ENCODE peak calls at places on chromosomes 12 and 14, in four cellular contexts. One of them, this sample, is unnamed.

GRCh38 chr14:58817846-58818245 is 180.1 kb downstream of the DACT1 start:
- DNase-seq in OCI-LY7: no peak
- DNase-seq in body of pancreas: no peak
- DNase-seq in heart right ventricle: no peak
- DNase-seq in this sample: no peak

GRCh38 chr12:128474916-128475315 is 207.9 kb downstream of the TMEM132C start:
- DNase-seq in OCI-LY7: no peak
- DNase-seq in body of pancreas: no peak
- DNase-seq in heart right ventricle: no peak
- DNase-seq in this sample: no peak

GRCh38 chr14:101958418-101959185 is 5.8 kb upstream of the DYNC1H1 start:
- DNase-seq in OCI-LY7: no peak
- DNase-seq in body of pancreas: no peak
- DNase-seq in heart right ventricle: no peak
- DNase-seq in this sample: no peak

GRCh38 chr14:59161571-59162175 is 26.8 kb upstream of the DAAM1 start:
- DNase-seq in OCI-LY7: no peak
- DNase-seq in body of pancreas: no peak
- DNase-seq in heart right ventricle: no peak
- DNase-seq in this sample: no peak

GRCh38 chr12:100359822-100360221 is 2.9 kb downstream of the SLC17A8 start:
- DNase-seq in OCI-LY7: no peak
- DNase-seq in body of pancreas: no peak
- DNase-seq in heart right ventricle: no peak
- DNase-seq in this sample: no peak

GRCh38 chr12:85468356-85469157 is 188.5 kb downstream of the ALX1 start:
- DNase-seq in OCI-LY7: peak; percentile 50
- DNase-seq in body of pancreas: peak; percentile 54
- DNase-seq in heart right ventricle: peak; percentile 12
- DNase-seq in this sample: peak; percentile 8

GRCh38 chr14:56422703-56423213 is 156.8 kb upstream of the TMEM260 start:
- DNase-seq in OCI-LY7: peak; percentile 27
- DNase-seq in body of pancreas: peak; percentile 90
- DNase-seq in heart right ventricle: peak; percentile 61
- DNase-seq in this sample: peak; percentile 62

GRCh38 chr12:6045438-6045837 is 79.0 kb downstream of the VWF start:
- DNase-seq in OCI-LY7: no peak
- DNase-seq in body of pancreas: no peak
- DNase-seq in heart right ventricle: no peak
- DNase-seq in this sample: no peak

GRCh38 chr12:69732088-69732487 is 6.6 kb upstream of the RAB3IP start:
- DNase-seq in OCI-LY7: no peak
- DNase-seq in body of pancreas: no peak
- DNase-seq in heart right ventricle: no peak
- DNase-seq in this sample: no peak

GRCh38 chr12:111980598-111980997 is 32.4 kb downstream of the TMEM116 start:
- DNase-seq in OCI-LY7: no peak
- DNase-seq in body of pancreas: no peak
- DNase-seq in heart right ventricle: no peak
- DNase-seq in this sample: no peak

GRCh38 chr12:24944598-24944975 is 4.3 kb downstream of the BCAT1 start:
- DNase-seq in OCI-LY7: no peak
- DNase-seq in body of pancreas: no peak
- DNase-seq in heart right ventricle: no peak
- DNase-seq in this sample: no peak
- H3K4me1 ChIP-seq in OCI-LY7: peaks cover 27% of the 10 kb centered on the region
- H3K4me1 ChIP-seq in body of pancreas: peaks cover 62% of the 10 kb centered on the region
- H3K4me1 ChIP-seq in heart right ventricle: peaks cover 7% of the 10 kb centered on the region
- H3K4me1 ChIP-seq in this sample: peaks cover 43% of the 10 kb centered on the region

GRCh38 chr12:109737111-109737510 is 23.5 kb downstream of the FAM222A start:
- DNase-seq in OCI-LY7: no peak
- DNase-seq in body of pancreas: peak; percentile 11
- DNase-seq in heart right ventricle: no peak
- DNase-seq in this sample: no peak
- H3K4me1 ChIP-seq in OCI-LY7: no peaks in the 10 kb centered on the region
- H3K4me1 ChIP-seq in body of pancreas: peaks cover 68% of the 10 kb centered on the region
- H3K4me1 ChIP-seq in heart right ventricle: peaks cover 5% of the 10 kb centered on the region
- H3K4me1 ChIP-seq in this sample: no peaks in the 10 kb centered on the region

DNA sequence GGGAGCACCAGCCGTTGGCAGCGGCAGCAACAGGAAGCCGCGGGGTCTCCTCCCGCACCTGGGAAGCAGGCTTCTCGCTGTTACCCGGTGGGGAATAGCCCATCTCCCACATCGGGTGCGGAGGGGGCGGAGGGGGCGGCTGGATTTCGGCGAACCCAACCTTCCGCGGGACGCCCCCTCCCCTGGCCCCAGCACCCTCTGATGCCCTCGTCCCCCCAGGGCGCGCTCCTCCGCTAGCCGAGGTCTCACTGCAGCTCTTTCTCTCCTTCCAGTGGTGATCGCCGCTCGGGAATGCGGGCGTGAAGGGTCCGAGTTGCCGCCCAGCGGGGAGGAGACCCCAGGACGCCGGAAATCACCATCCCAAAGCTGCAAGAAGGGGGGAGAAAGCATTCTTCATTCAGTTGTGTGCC is 301 bp downstream of the SAMD4A start:
- DNase-seq in OCI-LY7: no peak
- DNase-seq in body of pancreas: no peak
- DNase-seq in heart right ventricle: peak; percentile 29
- DNase-seq in this sample: no peak
- H3K4me1 ChIP-seq in OCI-LY7: peaks cover 33% of the 10 kb centered on the region
- H3K4me1 ChIP-seq in body of pancreas: peaks cover 19% of the 10 kb centered on the region
- H3K4me1 ChIP-seq in heart right ventricle: peaks cover 36% of the 10 kb centered on the region
- H3K4me1 ChIP-seq in this sample: peaks cover 34% of the 10 kb centered on the region

GRCh38 chr14:105215602-105216001 is 32.7 kb upstream of the BTBD6 start:
- DNase-seq in OCI-LY7: no peak
- DNase-seq in body of pancreas: no peak
- DNase-seq in heart right ventricle: no peak
- DNase-seq in this sample: no peak

GRCh38 chr14:105212541-105213305 is 31.6 kb upstream of the NUDT14 start:
- DNase-seq in OCI-LY7: no peak
- DNase-seq in body of pancreas: no peak
- DNase-seq in heart right ventricle: no peak
- DNase-seq in this sample: no peak

GRCh38 chr14:105216490-105217247 is 31.7 kb upstream of the BTBD6 start:
- DNase-seq in OCI-LY7: no peak
- DNase-seq in body of pancreas: no peak
- DNase-seq in heart right ventricle: no peak
- DNase-seq in this sample: no peak

GRCh38 chr14:105213396-105213795 is 32.3 kb upstream of the NUDT14 start:
- DNase-seq in OCI-LY7: no peak
- DNase-seq in body of pancreas: no peak
- DNase-seq in heart right ventricle: no peak
- DNase-seq in this sample: no peak

DNA sequence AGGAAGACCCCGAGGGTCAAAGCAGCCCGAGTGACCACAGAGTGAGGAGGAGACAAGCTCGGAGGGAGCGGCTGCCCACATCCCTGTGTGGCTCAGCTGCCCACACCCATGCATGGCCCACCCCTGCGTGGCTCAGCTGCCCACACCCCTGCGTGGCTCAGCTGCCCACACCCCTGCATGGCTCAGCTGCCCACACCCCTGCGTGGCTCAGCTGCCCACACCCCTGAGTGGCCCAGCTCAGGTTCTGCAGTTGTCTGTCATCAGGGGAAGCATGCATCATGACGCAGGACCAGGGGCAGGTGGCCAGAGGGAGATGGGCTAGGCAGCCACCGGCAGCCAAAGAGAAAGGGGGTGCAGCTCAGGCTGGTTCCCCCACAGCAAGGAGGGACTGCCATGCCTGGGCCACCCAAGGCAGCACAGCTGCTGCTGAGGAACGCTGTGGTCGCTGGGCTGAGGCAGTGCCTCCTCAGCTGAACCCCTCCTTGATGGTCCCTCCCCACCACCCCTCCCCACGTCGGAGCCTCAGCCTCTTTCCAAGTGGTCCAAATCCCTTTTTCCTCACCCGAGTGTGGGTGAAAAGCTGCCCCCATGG is 33.3 kb upstream of the NUDT14 start:
- DNase-seq in OCI-LY7: no peak
- DNase-seq in body of pancreas: no peak
- DNase-seq in heart right ventricle: no peak
- DNase-seq in this sample: no peak
- H3K4me1 ChIP-seq in OCI-LY7: no peaks in the 10 kb centered on the region
- H3K4me1 ChIP-seq in body of pancreas: no peaks in the 10 kb centered on the region
- H3K4me1 ChIP-seq in heart right ventricle: no peaks in the 10 kb centered on the region
- H3K4me1 ChIP-seq in this sample: no peaks in the 10 kb centered on the region

DNA sequence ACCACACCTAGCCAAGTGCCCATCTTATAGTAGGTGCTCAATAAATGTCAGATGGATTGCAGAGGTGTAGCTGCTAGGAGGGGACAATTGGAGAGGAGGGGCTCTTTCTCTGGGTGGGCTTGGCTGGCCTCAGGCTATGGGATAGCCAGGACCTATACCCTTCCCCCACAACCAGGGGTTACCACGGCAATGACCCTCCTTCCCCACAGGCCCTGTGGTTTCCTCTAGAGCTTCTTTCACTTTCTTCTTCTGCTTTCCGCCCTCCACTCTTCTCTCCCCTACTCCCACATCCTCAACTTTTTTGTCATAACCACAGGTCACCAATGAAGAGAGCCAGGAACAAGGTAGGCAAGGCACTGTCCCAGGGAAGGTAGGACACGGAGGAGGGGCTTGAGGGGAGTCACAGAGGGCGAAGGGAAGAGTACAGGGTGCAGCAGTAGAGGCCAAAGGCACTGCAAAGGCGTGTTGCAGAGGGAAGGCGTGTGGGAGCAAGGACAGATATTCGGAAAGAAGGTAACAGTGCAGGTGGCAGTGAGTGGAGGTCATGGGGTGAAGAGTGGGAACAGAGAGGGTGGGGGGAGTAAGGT is 1.9 kb upstream of the ITGB7 start:
- DNase-seq in OCI-LY7: peak; percentile 51
- DNase-seq in body of pancreas: no peak
- DNase-seq in heart right ventricle: no peak
- DNase-seq in this sample: peak; percentile 57
- H3K4me1 ChIP-seq in OCI-LY7: peaks cover 74% of the 10 kb centered on the region
- H3K4me1 ChIP-seq in body of pancreas: peaks cover 8% of the 10 kb centered on the region
- H3K4me1 ChIP-seq in heart right ventricle: peaks cover 12% of the 10 kb centered on the region
- H3K4me1 ChIP-seq in this sample: peaks cover 14% of the 10 kb centered on the region

GRCh38 chr12:113476093-113476986 is 4.7 kb upstream of the LHX5 start:
- DNase-seq in OCI-LY7: no peak
- DNase-seq in body of pancreas: no peak
- DNase-seq in heart right ventricle: no peak
- DNase-seq in this sample: no peak

GRCh38 chr12:113477171-113477841 is 5.6 kb upstream of the LHX5 start:
- DNase-seq in OCI-LY7: no peak
- DNase-seq in body of pancreas: no peak
- DNase-seq in heart right ventricle: no peak
- DNase-seq in this sample: no peak

GRCh38 chr12:113474635-113475436 is 3.2 kb upstream of the LHX5 start:
- DNase-seq in OCI-LY7: no peak
- DNase-seq in body of pancreas: no peak
- DNase-seq in heart right ventricle: no peak
- DNase-seq in this sample: no peak

GRCh38 chr12:113473942-113474341 is 2.3 kb upstream of the LHX5 start:
- DNase-seq in OCI-LY7: no peak
- DNase-seq in body of pancreas: no peak
- DNase-seq in heart right ventricle: no peak
- DNase-seq in this sample: no peak

GRCh38 chr12:113475451-113476085 is 3.9 kb upstream of the LHX5 start:
- DNase-seq in OCI-LY7: no peak
- DNase-seq in body of pancreas: no peak
- DNase-seq in heart right ventricle: no peak
- DNase-seq in this sample: no peak
- H3K4me1 ChIP-seq in OCI-LY7: no peaks in the 10 kb centered on the region
- H3K4me1 ChIP-seq in body of pancreas: no peaks in the 10 kb centered on the region
- H3K4me1 ChIP-seq in heart right ventricle: no peaks in the 10 kb centered on the region
- H3K4me1 ChIP-seq in this sample: no peaks in the 10 kb centered on the region

DNA sequence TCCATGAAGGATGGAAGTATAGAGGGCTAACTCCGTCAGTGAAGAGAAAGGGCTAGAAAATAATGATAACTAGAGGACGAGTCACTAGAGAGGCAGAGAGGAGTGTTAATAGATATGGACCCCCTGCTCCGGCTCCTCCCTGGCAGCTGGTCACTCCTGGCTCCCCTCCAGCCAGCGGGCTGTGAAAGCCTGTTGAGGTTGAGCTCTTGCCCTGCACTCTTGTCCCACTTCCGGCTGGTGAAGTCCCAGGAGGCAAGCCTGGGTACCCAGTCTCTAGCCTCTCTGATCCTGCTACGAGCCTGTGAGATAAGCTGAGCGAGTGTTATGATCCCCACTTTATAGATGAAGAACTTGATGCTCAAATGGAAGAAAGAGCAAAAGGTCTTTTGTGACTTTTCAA is 90.3 kb downstream of the RFX4 start:
- DNase-seq in OCI-LY7: no peak
- DNase-seq in body of pancreas: no peak
- DNase-seq in heart right ventricle: no peak
- DNase-seq in this sample: no peak
- H3K4me1 ChIP-seq in OCI-LY7: no peaks in the 10 kb centered on the region
- H3K4me1 ChIP-seq in body of pancreas: no peaks in the 10 kb centered on the region
- H3K4me1 ChIP-seq in heart right ventricle: no peaks in the 10 kb centered on the region
- H3K4me1 ChIP-seq in this sample: no peaks in the 10 kb centered on the region

GRCh38 chr12:130073721-130074120 is 88.5 kb upstream of the FZD10 start:
- DNase-seq in OCI-LY7: no peak
- DNase-seq in body of pancreas: no peak
- DNase-seq in heart right ventricle: no peak
- DNase-seq in this sample: no peak

GRCh38 chr12:130076126-130076525 is 86.1 kb upstream of the FZD10 start:
- DNase-seq in OCI-LY7: no peak
- DNase-seq in body of pancreas: no peak
- DNase-seq in heart right ventricle: no peak
- DNase-seq in this sample: no peak

GRCh38 chr12:130076752-130077151 is 85.5 kb upstream of the FZD10 start:
- DNase-seq in OCI-LY7: no peak
- DNase-seq in body of pancreas: no peak
- DNase-seq in heart right ventricle: peak; percentile 25
- DNase-seq in this sample: no peak

GRCh38 chr12:130074661-130075406 is 87.4 kb upstream of the FZD10 start:
- DNase-seq in OCI-LY7: no peak
- DNase-seq in body of pancreas: no peak
- DNase-seq in heart right ventricle: no peak
- DNase-seq in this sample: no peak

DNA sequence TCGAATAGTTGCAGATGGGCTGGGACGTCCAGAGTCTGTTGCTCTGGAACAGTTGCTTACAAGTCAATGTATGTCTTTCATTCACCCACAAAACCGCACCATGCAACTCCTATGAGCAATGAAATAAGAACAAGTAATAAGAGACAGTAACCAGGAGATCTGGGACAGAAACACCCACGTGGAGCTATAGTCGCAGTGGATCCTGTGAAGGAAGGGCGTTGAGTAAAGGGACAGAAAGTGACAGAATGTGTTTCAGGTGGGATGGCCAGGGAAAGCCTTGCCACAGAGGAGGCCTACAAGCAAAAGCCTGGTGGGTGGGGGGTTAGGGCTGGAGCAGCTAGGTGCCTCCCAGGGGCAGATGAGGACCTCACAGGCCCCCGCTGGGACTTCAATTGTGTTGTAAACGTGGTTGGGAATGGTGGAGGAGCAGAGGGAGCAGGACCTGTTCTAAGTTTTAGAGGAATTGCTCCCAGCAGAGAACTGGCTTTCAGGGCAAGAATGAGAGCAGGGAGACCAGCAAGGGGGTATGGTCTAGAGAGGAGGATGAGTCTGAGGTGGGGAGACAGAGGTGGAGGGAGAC is 86.7 kb upstream of the FZD10 start:
- DNase-seq in OCI-LY7: no peak
- DNase-seq in body of pancreas: no peak
- DNase-seq in heart right ventricle: no peak
- DNase-seq in this sample: no peak
- H3K4me1 ChIP-seq in OCI-LY7: no peaks in the 10 kb centered on the region
- H3K4me1 ChIP-seq in body of pancreas: peaks cover under 1% of the 10 kb centered on the region
- H3K4me1 ChIP-seq in heart right ventricle: no peaks in the 10 kb centered on the region
- H3K4me1 ChIP-seq in this sample: no peaks in the 10 kb centered on the region

GRCh38 chr12:92136883-92137582 is 8.6 kb downstream of the BTG1 start:
- DNase-seq in OCI-LY7: peak; percentile 38
- DNase-seq in body of pancreas: no peak
- DNase-seq in heart right ventricle: no peak
- DNase-seq in this sample: no peak
- H3K4me1 ChIP-seq in OCI-LY7: peaks cover 78% of the 10 kb centered on the region
- H3K4me1 ChIP-seq in body of pancreas: peaks cover 73% of the 10 kb centered on the region
- H3K4me1 ChIP-seq in heart right ventricle: peaks cover 44% of the 10 kb centered on the region
- H3K4me1 ChIP-seq in this sample: peaks cover 100% of the 10 kb centered on the region